ENCODE peak calls at places on chromosomes 4 and X, in nine cellular contexts. Q is activated gamma-delta T cell treated with Interleukin-2 at 50 U/mL for 16 hours; Y is iPS-NIHi11; P is Right ventricle myocardium superior; N is Calu3; Z is skeletal muscle cell; A is mesothelial cell of epicardium; E is stimulated activated naive CD4-positive, alpha-beta T cell; C is Karpas-422. O is an unnamed sample.

GRCh38 chr4:55378617-55379467 is 16.9 kb upstream of the TMEM165 start:
- DNase-seq in Q (no peak), Y (no peak), P (no peak), N (peak), Z (no peak), A (no peak), E (no peak), C (no peak), O (no peak)

GRCh38 chrX:74160816-74161215 is 143.2 kb upstream of the ZCCHC13 start:
- DNase-seq in Q (no peak), Y (no peak), P (no peak), N (no peak), Z (no peak), A (no peak), E (no peak), C (no peak), O (no peak)

GRCh38 chr4:148737071-148737470 is 294.9 kb upstream of the NR3C2 start:
- DNase-seq in Q (no peak), Y (no peak), P (no peak), N (no peak), Z (peak), A (no peak), E (no peak), C (no peak), O (no peak)

GRCh38 chrX:66632986-66633385 is 5.9 kb downstream of the EDA2R start:
- DNase-seq in Q (no peak), Y (no peak), P (no peak), N (no peak), Z (no peak), A (no peak), E (no peak), C (no peak), O (no peak)

GRCh38 chr4:16704488-16704887 is 194.0 kb downstream of the LDB2 start:
- DNase-seq in Q (no peak), Y (no peak), P (no peak), N (no peak), Z (no peak), A (no peak), E (no peak), C (no peak), O (no peak)

GRCh38 chr4:87882321-87882720 is 49.6 kb downstream of the MEPE start:
- DNase-seq in Q (no peak), Y (no peak), P (no peak), N (no peak), Z (no peak), A (no peak), E (no peak), C (no peak), O (no peak)

GRCh38 chr4:78145005-78145404 is 87.9 kb downstream of the FRAS1 start:
- DNase-seq in Q (no peak), Y (no peak), P (no peak), N (no peak), Z (no peak), A (no peak), E (no peak), C (no peak), O (no peak)

GRCh38 chr4:8525383-8526120 is 54.6 kb upstream of the GPR78 start:
- DNase-seq in Q (no peak), Y (no peak), P (no peak), N (no peak), Z (no peak), A (no peak), E (no peak), C (no peak), O (no peak)

GRCh38 chr4:8700576-8700975 is 108.0 kb downstream of the CPZ start:
- DNase-seq in Q (no peak), Y (no peak), P (no peak), N (no peak), Z (no peak), A (peak), E (no peak), C (no peak), O (no peak)

GRCh38 chrX:85052636-85053343 is 49.1 kb downstream of the APOOL start:
- DNase-seq in Q (no peak), Y (no peak), P (no peak), N (no peak), Z (peak), A (no peak), E (no peak), C (peak), O (no peak)

GRCh38 chr4:84632092-84632491 is 49.2 kb downstream of the CDS1 start:
- DNase-seq in Q (no peak), Y (no peak), P (no peak), N (no peak), Z (peak), A (no peak), E (no peak), C (no peak), O (no peak)

GRCh38 chr4:56468097-56468422 is 643 bp downstream of the SRP72 start:
- DNase-seq in Q (peak), Y (peak), P (no peak), N (no peak), Z (no peak), A (peak), E (peak), C (peak), O (peak)

GRCh38 chr4:7546152-7546808 is 111.5 kb upstream of the PSAPL1 start:
- DNase-seq in Q (no peak), Y (no peak), P (no peak), N (no peak), Z (no peak), A (no peak), E (no peak), C (peak), O (no peak)

GRCh38 chr4:143364063-143364462 is 27.4 kb downstream of the GAB1 start:
- DNase-seq in Q (no peak), Y (no peak), P (no peak), N (no peak), Z (no peak), A (no peak), E (no peak), C (no peak), O (no peak)

GRCh38 chrX:70331161-70331560 is 41.3 kb downstream of the KIF4A start:
- DNase-seq in Q (no peak), Y (no peak), P (no peak), N (no peak), Z (no peak), A (no peak), E (no peak), C (no peak), O (no peak)

GRCh38 chr4:174222266-174222872 is 61.1 kb downstream of the FBXO8 start:
- DNase-seq in Q (no peak), Y (peak), P (no peak), N (peak), Z (no peak), A (no peak), E (no peak), C (peak), O (no peak)

GRCh38 chrX:97267376-97267775 is 383.7 kb downstream of the RPA4 start:
- DNase-seq in Q (no peak), Y (no peak), P (no peak), N (no peak), Z (no peak), A (no peak), E (no peak), C (no peak), O (no peak)

GRCh38 chrX:24900234-24900633 is 115.5 kb downstream of the ARX start:
- DNase-seq in Q (no peak), Y (no peak), P (no peak), N (no peak), Z (no peak), A (no peak), E (no peak), C (no peak), O (no peak)

O was measured in DND-41.